ENCODE peak calls at places on chromosomes 6 and 20, in five cellular contexts. One of them, this sample, is unnamed.

GRCh38 chr6:158645064-158646022 is 800 bp upstream of the DYNLT1 start:
- DNase-seq in GM12878: no peak
- DNase-seq in H1: no peak
- DNase-seq in K562: no peak
- DNase-seq in HepG2: no peak
- DNase-seq in this sample: no peak

GRCh38 chr6:167827062-167827587 is 414 bp downstream of the AFDN start:
- DNase-seq in K562: peak; percentile 72
- DNase-seq in HepG2: no peak
- DNase-seq in H1: no peak
- DNase-seq in GM12878: no peak
- DNase-seq in this sample: peak; percentile 84

GRCh38 chr6:8175046-8175777 is 72.9 kb upstream of the EEF1E1 start:
- DNase-seq in GM12878: no peak
- DNase-seq in HepG2: no peak
- DNase-seq in K562: no peak
- DNase-seq in H1: no peak
- DNase-seq in this sample: no peak

GRCh38 chr6:16398587-16398986 is 160.2 kb downstream of the GMPR start:
- DNase-seq in HepG2: no peak
- DNase-seq in K562: no peak
- DNase-seq in H1: no peak
- DNase-seq in GM12878: no peak
- DNase-seq in this sample: no peak

GRCh38 chr20:35394271-35394670 is 17.5 kb downstream of the UQCC1 start:
- DNase-seq in H1: no peak
- DNase-seq in HepG2: no peak
- DNase-seq in K562: no peak
- DNase-seq in GM12878: no peak
- DNase-seq in this sample: no peak

GRCh38 chr20:9966966-9967365 is 67.8 kb upstream of the ANKEF1 start:
- DNase-seq in HepG2: peak; percentile 13
- DNase-seq in H1: no peak
- DNase-seq in GM12878: no peak
- DNase-seq in K562: no peak
- DNase-seq in this sample: peak; percentile 30

GRCh38 chr20:58028123-58028522 is 200.3 kb downstream of the ANKRD60 start:
- DNase-seq in H1: no peak
- DNase-seq in K562: no peak
- DNase-seq in GM12878: no peak
- DNase-seq in HepG2: no peak
- DNase-seq in this sample: no peak

GRCh38 chr6:144007779-144008500 is at the start of gene PLAGL1:
- DNase-seq in GM12878: no peak
- DNase-seq in HepG2: peak; percentile 4
- DNase-seq in H1: no peak
- DNase-seq in K562: peak; percentile 53
- DNase-seq in this sample: peak; percentile 68

GRCh38 chr20:63027425-63028389 is 20.9 kb upstream of the BHLHE23 start:
- DNase-seq in HepG2: no peak
- DNase-seq in H1: no peak
- DNase-seq in GM12878: no peak
- DNase-seq in K562: no peak
- DNase-seq in this sample: peak; percentile 76

GRCh38 chr6:35299674-35300073 is 2.1 kb downstream of the DEF6 start:
- DNase-seq in K562: no peak
- DNase-seq in HepG2: no peak
- DNase-seq in H1: no peak
- DNase-seq in GM12878: no peak
- DNase-seq in this sample: no peak

GRCh38 chr6:129753422-129753821 is 43.4 kb upstream of the ARHGAP18 start:
- DNase-seq in HepG2: no peak
- DNase-seq in GM12878: no peak
- DNase-seq in H1: no peak
- DNase-seq in K562: no peak
- DNase-seq in this sample: no peak

GRCh38 chr6:95518630-95519227 is 58.6 kb upstream of the MANEA start:
- DNase-seq in GM12878: no peak
- DNase-seq in K562: no peak
- DNase-seq in HepG2: no peak
- DNase-seq in H1: no peak
- DNase-seq in this sample: no peak

GRCh38 chr6:95517004-95517403 is 60.3 kb upstream of the MANEA start:
- DNase-seq in K562: no peak
- DNase-seq in GM12878: no peak
- DNase-seq in H1: no peak
- DNase-seq in HepG2: no peak
- DNase-seq in this sample: no peak

GRCh38 chr6:95515975-95516374 is 61.4 kb upstream of the MANEA start:
- DNase-seq in HepG2: no peak
- DNase-seq in H1: no peak
- DNase-seq in K562: no peak
- DNase-seq in GM12878: no peak
- DNase-seq in this sample: no peak

GRCh38 chr6:95521181-95521580 is 56.2 kb upstream of the MANEA start:
- DNase-seq in HepG2: no peak
- DNase-seq in H1: no peak
- DNase-seq in GM12878: no peak
- DNase-seq in K562: no peak
- DNase-seq in this sample: no peak

GRCh38 chr6:95519228-95520037 is 57.9 kb upstream of the MANEA start:
- DNase-seq in HepG2: no peak
- DNase-seq in K562: peak; percentile 56
- DNase-seq in GM12878: no peak
- DNase-seq in H1: no peak
- DNase-seq in this sample: no peak
- H2AFZ ChIP-seq in HepG2: no peak overlapping the region
- H2AFZ ChIP-seq in K562: peak overlapping the region; percentile 84
- H2AFZ ChIP-seq in GM12878: no peak overlapping the region
- H2AFZ ChIP-seq in H1: no peak overlapping the region
- H2AFZ ChIP-seq in this sample: no peak overlapping the region

DNA sequence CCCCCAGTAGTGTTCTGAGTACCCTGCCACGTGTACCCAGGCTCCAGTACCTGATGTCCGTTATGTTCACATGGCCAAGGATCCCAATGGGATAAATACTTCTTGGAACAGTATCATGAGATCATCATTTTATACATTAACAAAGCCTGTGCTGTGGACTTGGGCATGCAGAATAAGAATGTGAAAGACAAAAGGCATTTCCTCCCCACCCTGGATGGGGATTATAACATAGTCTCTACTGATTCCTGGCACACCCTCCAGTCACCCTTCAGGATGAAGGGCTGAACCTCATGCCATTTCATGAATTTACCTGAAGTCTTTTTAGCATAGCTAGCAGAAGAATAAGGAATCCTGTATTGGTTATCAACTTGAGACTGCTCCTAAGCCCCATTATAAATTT is 2.8 kb downstream of the TNFRSF21 start:
- DNase-seq in GM12878: no peak
- DNase-seq in HepG2: no peak
- DNase-seq in K562: no peak
- DNase-seq in H1: no peak
- DNase-seq in this sample: no peak
- H3K79me2 ChIP-seq in GM12878: no peaks in the 10 kb centered on the region
- H3K79me2 ChIP-seq in HepG2: peaks cover 78% of the 10 kb centered on the region
- H3K79me2 ChIP-seq in K562: no peaks in the 10 kb centered on the region
- H3K79me2 ChIP-seq in H1: peaks cover 72% of the 10 kb centered on the region
- H3K79me2 ChIP-seq in this sample: no peaks in the 10 kb centered on the region

GRCh38 chr6:5762561-5762968 is 244.2 kb downstream of the NRN1 start:
- DNase-seq in K562: no peak
- DNase-seq in GM12878: no peak
- DNase-seq in H1: no peak
- DNase-seq in HepG2: no peak
- DNase-seq in this sample: no peak

GRCh38 chr6:5763871-5764270 is 242.9 kb downstream of the NRN1 start:
- DNase-seq in HepG2: no peak
- DNase-seq in GM12878: peak; percentile 5
- DNase-seq in H1: no peak
- DNase-seq in K562: no peak
- DNase-seq in this sample: no peak

GRCh38 chr6:5763407-5763806 is 243.3 kb downstream of the NRN1 start:
- DNase-seq in GM12878: no peak
- DNase-seq in K562: no peak
- DNase-seq in HepG2: no peak
- DNase-seq in H1: no peak
- DNase-seq in this sample: no peak

GRCh38 chr6:5759571-5759970 is 247.2 kb downstream of the NRN1 start:
- DNase-seq in HepG2: no peak
- DNase-seq in H1: no peak
- DNase-seq in GM12878: no peak
- DNase-seq in K562: no peak
- DNase-seq in this sample: no peak

GRCh38 chr6:5761370-5761769 is 245.4 kb downstream of the NRN1 start:
- DNase-seq in GM12878: no peak
- DNase-seq in HepG2: no peak
- DNase-seq in K562: no peak
- DNase-seq in H1: no peak
- DNase-seq in this sample: no peak
- TF ChIP-seq RAD21 in GM12878: no peak
- TF ChIP-seq RAD21 in HepG2: no peak
- TF ChIP-seq RAD21 in K562: no peak
- TF ChIP-seq RAD21 in H1: no peak
- TF ChIP-seq RAD21 in this sample: no peak

GRCh38 chr6:128129679-128130078 is 228.8 kb upstream of the THEMIS start:
- DNase-seq in HepG2: no peak
- DNase-seq in K562: no peak
- DNase-seq in GM12878: no peak
- DNase-seq in H1: no peak
- DNase-seq in this sample: no peak

GRCh38 chr6:128131566-128131965 is 230.7 kb upstream of the THEMIS start:
- DNase-seq in H1: no peak
- DNase-seq in HepG2: no peak
- DNase-seq in K562: no peak
- DNase-seq in GM12878: no peak
- DNase-seq in this sample: no peak

GRCh38 chr6:128127650-128128049 is 226.8 kb upstream of the THEMIS start:
- DNase-seq in H1: no peak
- DNase-seq in GM12878: no peak
- DNase-seq in HepG2: no peak
- DNase-seq in K562: no peak
- DNase-seq in this sample: no peak

GRCh38 chr6:128135325-128135724 is 234.5 kb upstream of the THEMIS start:
- DNase-seq in GM12878: no peak
- DNase-seq in HepG2: no peak
- DNase-seq in K562: no peak
- DNase-seq in H1: no peak
- DNase-seq in this sample: no peak

GRCh38 chr6:128131036-128131435 is 230.2 kb upstream of the THEMIS start:
- DNase-seq in H1: no peak
- DNase-seq in K562: no peak
- DNase-seq in HepG2: no peak
- DNase-seq in GM12878: no peak
- DNase-seq in this sample: no peak
- H2AFZ ChIP-seq in H1: no peak overlapping the region
- H2AFZ ChIP-seq in K562: no peak overlapping the region
- H2AFZ ChIP-seq in HepG2: no peak overlapping the region
- H2AFZ ChIP-seq in GM12878: no peak overlapping the region
- H2AFZ ChIP-seq in this sample: no peak overlapping the region

DNA sequence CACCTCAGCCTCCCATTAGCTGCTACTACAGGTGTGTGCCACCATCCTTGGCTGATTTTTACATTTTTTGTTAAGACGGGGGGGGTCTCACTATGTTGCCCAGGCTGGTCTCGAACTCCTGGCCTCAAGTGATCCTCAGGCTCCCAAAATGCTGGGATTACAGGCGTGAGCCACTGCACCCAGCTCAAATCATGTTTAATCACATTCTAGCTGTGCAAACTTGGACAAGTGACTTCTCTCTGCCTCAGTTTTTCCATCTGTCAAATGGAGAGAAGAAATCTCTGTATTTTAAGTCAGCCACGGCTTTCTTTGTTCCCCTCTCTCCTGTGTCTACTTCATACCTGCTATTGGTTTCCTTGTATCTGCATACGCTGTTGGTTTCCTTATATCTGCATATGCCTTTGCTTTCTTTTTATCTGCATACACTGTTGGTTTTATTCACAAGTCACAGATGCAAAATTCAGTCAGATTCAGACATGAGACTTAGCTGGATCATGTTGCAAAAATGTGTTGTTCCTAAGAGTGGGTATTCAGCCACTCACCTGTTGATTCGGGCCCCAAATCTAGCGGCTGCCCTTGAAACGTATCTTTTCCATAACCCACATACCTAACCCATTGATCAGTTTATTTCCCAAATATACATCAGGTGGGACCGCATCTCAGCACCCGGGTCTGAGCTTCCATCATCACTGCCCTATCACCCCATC is 30.2 kb downstream of the SULF2 start:
- DNase-seq in GM12878: no peak
- DNase-seq in HepG2: no peak
- DNase-seq in H1: no peak
- DNase-seq in K562: no peak
- DNase-seq in this sample: no peak
- H3K79me2 ChIP-seq in GM12878: no peaks in the 10 kb centered on the region
- H3K79me2 ChIP-seq in HepG2: no peaks in the 10 kb centered on the region
- H3K79me2 ChIP-seq in H1: no peaks in the 10 kb centered on the region
- H3K79me2 ChIP-seq in K562: no peaks in the 10 kb centered on the region
- H3K79me2 ChIP-seq in this sample: no peaks in the 10 kb centered on the region

This sample was measured in SK-N-SH.